ENCODE peak calls at places on chromosomes 7 and 10, in ten cellular contexts. S, B, N, F, C, I, T, Q, K and O are unnamed samples.

GRCh38 chr10:63886281-63887025 is 365.3 kb downstream of the REEP3 start:
- DNase-seq in T (no peak), I (no peak), N (no peak), C (no peak), F (no peak), Q (no peak), S (no peak), K (no peak), B (no peak), O (no peak)

GRCh38 chr10:10193848-10194247 is 823.8 kb upstream of the CELF2 start:
- DNase-seq in N (no peak), S (no peak), Q (no peak), T (no peak), C (no peak), B (no peak), I (no peak), F (no peak), K (no peak), O (no peak)

GRCh38 chr7:97635622-97636021 is 96.3 kb upstream of the TAC1 start:
- DNase-seq in T (no peak), N (no peak), B (no peak), F (no peak), K (no peak), C (no peak), Q (no peak), S (no peak), I (no peak), O (no peak)

GRCh38 chr7:5231811-5232484 is 41.9 kb downstream of the WIPI2 start:
- DNase-seq in T (no peak), F (no peak), C (no peak), N (no peak), K (no peak), Q (no peak), I (no peak), B (no peak), S (no peak), O (no peak)

GRCh38 chr7:123682690-123683089 is 27.0 kb downstream of the LMOD2 start:
- DNase-seq in I (no peak), N (no peak), K (peak; percentile 71), B (no peak), F (peak; percentile 68), Q (no peak), S (peak; percentile 35), T (peak; percentile 68), C (peak; percentile 47), O (no peak)

GRCh38 chr10:97977673-97978072 is 52.7 kb downstream of the CRTAC1 start:
- DNase-seq in I (no peak), Q (peak; percentile 12), C (no peak), K (no peak), F (no peak), S (no peak), N (peak; percentile 8), T (no peak), B (no peak), O (no peak)

GRCh38 chr7:130222-130572 is 62.2 kb upstream of the FAM20C start:
- DNase-seq in C (no peak), F (no peak), S (no peak), B (no peak), K (no peak), I (no peak), T (no peak), N (no peak), Q (no peak), O (no peak)

GRCh38 chr10:63921932-63922713 is 400.9 kb downstream of the REEP3 start:
- DNase-seq in I (no peak), F (no peak), S (no peak), Q (no peak), B (no peak), C (no peak), T (no peak), N (no peak), K (no peak), O (no peak)

GRCh38 chr7:21355406-21355874 is 72.4 kb upstream of the SP4 start:
- DNase-seq in T (no peak), B (no peak), F (no peak), S (no peak), C (no peak), Q (no peak), N (no peak), I (peak; percentile 60), K (no peak), O (no peak)

GRCh38 chr10:114045071-114045737 is 1.5 kb downstream of the ADRB1 start:
- DNase-seq in S (no peak), F (no peak), K (peak; percentile 5), Q (no peak), N (no peak), I (no peak), C (no peak), B (peak; percentile 58), T (peak; percentile 17), O (peak; percentile 20)

GRCh38 chr10:79409038-79410035 is 36.1 kb downstream of the ZCCHC24 start:
- DNase-seq in N (no peak), Q (peak; percentile 96), K (no peak), I (no peak), B (no peak), C (no peak), T (no peak), F (no peak), S (no peak), O (peak; percentile 88)

GRCh38 chr7:130180571-130180971 is 24.6 kb downstream of the TMEM209 start:
- DNase-seq in S (no peak), B (no peak), T (peak; percentile 40), F (peak; percentile 92), I (no peak), K (no peak), C (no peak), Q (no peak), N (no peak), O (no peak)